ENCODE peak calls at places on chromosomes 16 and 17, in five cellular contexts. O is transverse colon, W is K562, M is sigmoid colon, A is HepG2. N is an unnamed sample.

GRCh38 chr16:48321307-48322036 is 63.7 kb downstream of the SIAH1 start:
- DNase-seq in O (no peak), W (no peak), M (no peak), A (no peak), N (no peak)

GRCh38 chr17:73705594-73705993 is 61.3 kb upstream of the SDK2 start:
- DNase-seq in O (no peak), W (no peak), M (no peak), A (no peak), N (no peak)

GRCh38 chr16:88956546-88957455 is 20.2 kb downstream of the CBFA2T3 start:
- DNase-seq in O (no peak), W (no peak), M (no peak), A (no peak), N (no peak)

GRCh38 chr16:53945996-53946395 is 242.0 kb downstream of the FTO start:
- DNase-seq in O (no peak), W (peak; percentile 39), M (no peak), A (peak; percentile 57), N (peak; percentile 16)

GRCh38 chr17:41657936-41658335 is 30.7 kb upstream of the EIF1 start:
- DNase-seq in O (no peak), W (no peak), M (no peak), A (no peak), N (no peak)

GRCh38 chr17:62172492-62173291 is 107.6 kb upstream of the MED13 start:
- DNase-seq in O (no peak), W (peak; percentile 68), M (no peak), A (no peak), N (no peak)

GRCh38 chr17:77681820-77682219 is 276.7 kb upstream of the TNRC6C start:
- DNase-seq in O (peak; percentile 52), W (no peak), M (peak; percentile 93), A (no peak), N (peak; percentile 61)

GRCh38 chr17:14310584-14310983 is 9.7 kb downstream of the HS3ST3B1 start:
- DNase-seq in O (no peak), W (no peak), M (no peak), A (no peak), N (no peak)

GRCh38 chr17:44942456-44942855 is 5.1 kb downstream of the KIF18B start:
- DNase-seq in O (no peak), W (no peak), M (no peak), A (no peak), N (no peak)

GRCh38 chr17:60817187-60817586 is 139.5 kb downstream of the BCAS3 start:
- DNase-seq in O (no peak), W (no peak), M (no peak), A (no peak), N (no peak)
- TF ChIP-seq POLR2AphosphoS5 in O (no peak), W (no peak), M (no peak), A (no peak), N (no peak)

DNA sequence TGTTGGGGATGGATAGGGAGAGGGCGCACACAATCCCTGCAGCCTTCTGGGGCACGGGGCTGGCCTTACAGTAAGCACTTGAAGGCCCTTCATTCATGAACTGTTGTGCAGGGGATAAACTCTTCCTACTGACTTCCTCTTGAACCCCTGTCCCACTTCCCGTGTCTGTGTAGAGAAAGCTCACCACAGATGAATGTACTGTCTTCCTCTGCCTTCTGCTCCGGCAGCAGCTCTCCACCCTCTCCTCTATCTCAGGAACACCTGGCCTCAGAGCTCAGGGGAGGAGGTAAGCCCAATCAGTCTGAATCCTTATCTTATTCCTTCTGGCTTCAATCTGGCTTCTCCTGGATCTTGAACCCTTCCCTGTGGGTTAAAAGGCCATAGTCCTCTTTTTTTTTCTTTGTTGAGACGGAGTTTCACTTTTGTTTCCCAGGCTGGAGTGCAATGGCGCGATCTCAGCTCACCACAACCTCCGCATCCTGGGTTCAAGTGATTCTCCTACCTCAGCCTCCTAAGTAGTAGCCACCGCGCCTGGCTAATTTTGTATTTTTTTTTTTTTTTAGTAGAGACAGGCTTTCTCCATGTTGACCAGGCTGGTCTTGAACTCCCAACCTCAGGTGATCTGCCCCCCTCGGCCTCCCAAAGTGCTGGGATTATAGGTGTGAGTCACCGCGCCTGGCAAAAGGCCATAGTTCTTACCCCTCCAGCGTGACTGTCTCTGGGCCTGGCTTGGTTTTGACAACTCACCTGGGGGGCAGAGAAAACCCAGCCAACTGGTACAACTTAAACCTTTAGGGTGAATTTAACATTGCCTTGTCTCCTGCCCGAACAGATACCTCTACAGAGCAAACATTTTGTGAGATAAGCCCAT is 7.2 kb upstream of the SLC52A1 start:
- DNase-seq in O (no peak), W (peak; percentile 46), M (no peak), A (no peak), N (no peak)
- TF ChIP-seq POLR2A in O (no peak), W (no peak), M (no peak), A (no peak), N (no peak)

GRCh38 chr17:82065638-82066303 is at the start of gene DUS1L:
- DNase-seq in O (peak; percentile 67), W (peak; percentile 91), M (peak; percentile 80), A (no peak), N (no peak)
- TF ChIP-seq POLR2AphosphoS5 in O (no peak), W (no peak), M (peak; percentile 41), A (no peak), N (peak; percentile 64)

GRCh38 chr16:69763557-69763942 is 1.4 kb downstream of the WWP2 start:
- DNase-seq in O (no peak), W (no peak), M (no peak), A (no peak), N (peak; percentile 39)

GRCh38 chr16:69761983-69762842 is at the start of gene WWP2:
- DNase-seq in O (peak; percentile 82), W (peak; percentile 93), M (peak; percentile 84), A (peak; percentile 77), N (peak; percentile 67)

GRCh38 chr16:69767459-69768229 is 5.5 kb downstream of the WWP2 start:
- DNase-seq in O (no peak), W (no peak), M (no peak), A (no peak), N (no peak)

GRCh38 chr16:69762843-69763556 is 868 bp downstream of the WWP2 start:
- DNase-seq in O (peak; percentile 30), W (no peak), M (no peak), A (peak; percentile 37), N (no peak)
- TF ChIP-seq POLR2A in O (no peak), W (no peak), M (no peak), A (no peak), N (no peak)

DNA sequence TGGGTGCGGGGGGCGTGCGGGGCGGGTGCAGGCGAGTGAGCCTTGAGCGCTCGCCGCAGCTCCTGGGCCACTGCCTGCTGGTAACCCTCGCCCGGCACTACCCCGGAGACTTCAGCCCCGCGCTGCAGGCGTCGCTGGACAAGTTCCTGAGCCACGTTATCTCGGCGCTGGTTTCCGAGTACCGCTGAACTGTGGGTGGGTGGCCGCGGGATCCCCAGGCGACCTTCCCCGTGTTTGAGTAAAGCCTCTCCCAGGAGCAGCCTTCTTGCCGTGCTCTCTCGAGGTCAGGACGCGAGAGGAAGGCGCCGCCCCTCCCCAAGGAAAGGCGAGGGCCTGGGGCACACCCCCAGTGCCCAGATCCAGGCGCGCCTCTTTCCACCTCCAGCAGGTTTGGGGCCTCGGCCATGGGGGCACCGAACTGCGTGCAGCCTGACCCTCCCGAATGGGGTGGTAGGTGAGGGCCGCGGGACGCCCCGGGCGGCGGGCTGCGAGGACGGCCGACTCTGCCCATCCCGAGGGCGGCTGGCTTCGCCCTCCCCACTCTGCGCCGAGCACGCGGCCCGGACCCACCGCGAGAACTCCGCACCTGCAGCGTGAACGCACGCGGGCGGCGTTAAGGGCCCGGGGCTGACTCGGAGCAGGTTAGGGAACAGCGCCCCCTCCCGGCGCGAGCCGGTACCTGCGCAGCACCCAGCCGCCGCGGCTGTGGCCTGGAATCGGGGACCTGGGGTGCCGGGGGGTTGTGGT is 835 bp downstream of the HBQ1 start:
- DNase-seq in O (peak; percentile 82), W (peak; percentile 88), M (peak; percentile 81), A (peak; percentile 76), N (peak; percentile 50)
- TF ChIP-seq POLR2AphosphoS5 in O (no peak), W (no peak), M (no peak), A (peak; percentile 59), N (no peak)

DNA sequence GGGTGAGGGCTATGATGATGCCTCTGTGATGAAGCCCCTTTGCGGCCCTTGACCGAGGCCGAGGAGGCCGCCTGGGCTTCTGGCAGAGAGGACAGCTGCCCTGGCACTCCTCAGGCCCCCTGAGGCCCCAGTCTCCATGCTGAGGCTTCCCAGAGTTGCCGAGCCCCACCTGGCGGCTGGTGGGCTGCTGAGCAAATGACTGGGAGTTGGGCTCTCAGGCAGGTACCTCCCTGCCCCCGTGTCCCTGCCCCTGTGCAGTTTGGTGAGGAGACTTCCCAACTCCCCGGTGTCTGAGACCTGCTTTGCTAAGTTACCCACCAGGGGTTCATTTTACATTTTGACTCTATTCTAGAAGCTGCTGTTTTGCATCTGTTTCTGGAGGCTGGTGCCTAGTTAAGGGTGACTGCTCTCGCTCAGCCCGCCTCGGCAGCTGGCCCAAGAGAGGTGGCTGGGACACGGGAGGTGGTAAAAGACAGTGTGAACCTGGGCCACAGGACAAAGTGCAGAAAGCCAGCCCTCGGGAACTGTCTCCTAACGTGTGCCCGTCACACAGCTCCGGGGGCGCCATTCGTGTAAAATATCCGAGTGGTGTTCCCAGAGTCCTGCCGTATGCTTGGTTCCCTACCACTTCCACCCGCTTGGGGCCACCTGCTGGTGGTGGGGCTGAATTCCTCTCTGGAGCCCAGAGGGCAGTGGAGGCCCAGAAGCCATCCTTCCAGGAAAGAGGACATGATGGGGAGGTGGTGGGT is 134.5 kb downstream of the RAB11FIP4 start:
- DNase-seq in O (no peak), W (peak; percentile 36), M (no peak), A (peak; percentile 24), N (no peak)
- TF ChIP-seq POLR2A in O (no peak), W (no peak), M (no peak), A (no peak), N (no peak)

GRCh38 chr17:71458322-71458721 is 662.5 kb upstream of the SOX9 start:
- DNase-seq in O (no peak), W (no peak), M (no peak), A (no peak), N (no peak)

GRCh38 chr17:71455219-71455618 is 665.6 kb upstream of the SOX9 start:
- DNase-seq in O (no peak), W (no peak), M (no peak), A (no peak), N (no peak)

DNA sequence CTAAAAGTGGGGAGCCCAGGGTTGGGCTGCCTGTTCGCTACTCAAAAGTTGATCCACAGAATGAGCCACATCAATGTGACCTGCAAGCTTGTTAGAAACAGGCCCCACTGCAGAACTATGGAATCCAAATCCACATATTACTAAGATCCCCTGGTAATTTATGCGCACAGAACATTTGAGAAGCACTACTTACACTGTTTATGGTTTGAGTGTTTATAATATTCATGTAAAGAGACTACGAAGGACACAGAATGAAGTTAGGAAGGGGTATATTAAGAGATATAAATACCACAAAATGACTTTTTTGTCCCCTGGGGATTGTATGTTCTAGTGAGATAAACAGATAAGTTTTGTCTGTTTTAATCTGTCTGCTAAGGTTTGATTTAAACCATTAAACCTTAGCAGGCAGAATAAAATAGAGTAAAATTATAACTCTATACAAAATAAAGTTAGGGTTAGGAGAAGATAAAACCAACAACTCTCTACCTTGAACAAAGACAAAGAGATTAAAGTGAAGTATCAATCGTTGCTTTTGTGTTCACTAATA is 666.9 kb upstream of the SOX9 start:
- DNase-seq in O (no peak), W (no peak), M (no peak), A (no peak), N (no peak)
- TF ChIP-seq POLR2AphosphoS5 in O (no peak), W (no peak), M (no peak), A (no peak), N (no peak)

GRCh38 chr17:15981208-15981607 is 18.3 kb downstream of the ZSWIM7 start:
- DNase-seq in O (no peak), W (no peak), M (no peak), A (no peak), N (no peak)
- TF ChIP-seq POLR2A in O (peak; percentile 21), W (no peak), M (no peak), A (no peak), N (no peak)

GRCh38 chr16:30052671-30053372 is 12.7 kb upstream of the ALDOA start:
- DNase-seq in O (peak; percentile 96), W (peak; percentile 95), M (peak; percentile 97), A (peak; percentile 88), N (peak; percentile 86)
- TF ChIP-seq POLR2AphosphoS5 in O (peak; percentile 62), W (no peak), M (peak; percentile 55), A (no peak), N (peak; percentile 95)

N was measured in prostate gland.